ENCODE peak calls at places on chromosomes 11 and 22, in ten cellular contexts. R is Panc1; Z is CD8-positive, alpha-beta memory T cell; T is cardiac muscle cell; E is pancreas; N is suprapubic skin; B is effector memory CD4-positive, alpha-beta T cell; M is neural progenitor cell; K is colonic mucosa; G is psoas muscle. O is an unnamed sample.

GRCh38 chr11:66857927-66858185 is 992 bp downstream of the LRFN4 start:
- DNase-seq in R (no peak), Z (no peak), T (no peak), E (no peak), N (peak; percentile 68), B (no peak), M (no peak), K (no peak), G (no peak), O (no peak)

GRCh38 chr11:86116386-86116726 is 47.5 kb upstream of the PICALM start:
- DNase-seq in R (no peak), Z (peak; percentile 62), T (no peak), E (no peak), N (no peak), B (peak; percentile 10), M (no peak), K (no peak), G (no peak), O (no peak)

GRCh38 chr22:47163876-47164513 is 401.5 kb downstream of the TBC1D22A start:
- DNase-seq in R (no peak), Z (no peak), T (no peak), E (peak; percentile 12), N (peak; percentile 66), B (no peak), M (no peak), K (no peak), G (no peak), O (no peak)

GRCh38 chr22:49789289-49790141 is 38.2 kb downstream of the BRD1 start:
- DNase-seq in R (no peak), Z (no peak), T (no peak), E (no peak), N (no peak), B (no peak), M (no peak), K (peak; percentile 32), G (peak; percentile 75), O (no peak)

GRCh38 chr22:26362471-26362870 is 66.6 kb upstream of the ASPHD2 start:
- DNase-seq in R (no peak), Z (no peak), T (no peak), E (no peak), N (no peak), B (no peak), M (no peak), K (no peak), G (no peak), O (no peak)

GRCh38 chr11:61126266-61126665 is 24.0 kb downstream of the CD5 start:
- DNase-seq in R (no peak), Z (peak; percentile 40), T (peak; percentile 26), E (no peak), N (no peak), B (no peak), M (peak; percentile 56), K (no peak), G (peak; percentile 46), O (no peak)

GRCh38 chr11:96075532-96075959 is 151.6 kb upstream of the MTMR2 start:
- DNase-seq in R (no peak), Z (no peak), T (no peak), E (no peak), N (no peak), B (no peak), M (no peak), K (no peak), G (no peak), O (no peak)

GRCh38 chr11:7563269-7563668 is 49.5 kb downstream of the PPFIBP2 start:
- DNase-seq in R (no peak), Z (no peak), T (no peak), E (no peak), N (no peak), B (no peak), M (no peak), K (no peak), G (no peak), O (no peak)

GRCh38 chr22:42068351-42068730 is 2.3 kb downstream of the NAGA start:
- DNase-seq in R (no peak), Z (no peak), T (no peak), E (peak; percentile 5), N (no peak), B (no peak), M (no peak), K (peak; percentile 15), G (no peak), O (no peak)

GRCh38 chr11:71930556-71931244 is 1.9 kb downstream of the RNF121 start:
- DNase-seq in R (no peak), Z (no peak), T (no peak), E (no peak), N (no peak), B (no peak), M (no peak), K (no peak), G (no peak), O (no peak)

GRCh38 chr11:65710424-65710823 is 1.6 kb upstream of the KAT5 start:
- DNase-seq in R (no peak), Z (no peak), T (no peak), E (no peak), N (no peak), B (no peak), M (no peak), K (no peak), G (no peak), O (no peak)
- H3K4me3 ChIP-seq in R (peak overlapping the region; percentile 84), Z (no peak overlapping the region), T (no peak overlapping the region), E (no peak overlapping the region), N (no peak overlapping the region), B (no peak overlapping the region), M (no peak overlapping the region), K (no peak overlapping the region), G (no peak overlapping the region), O (no peak overlapping the region)

DNA sequence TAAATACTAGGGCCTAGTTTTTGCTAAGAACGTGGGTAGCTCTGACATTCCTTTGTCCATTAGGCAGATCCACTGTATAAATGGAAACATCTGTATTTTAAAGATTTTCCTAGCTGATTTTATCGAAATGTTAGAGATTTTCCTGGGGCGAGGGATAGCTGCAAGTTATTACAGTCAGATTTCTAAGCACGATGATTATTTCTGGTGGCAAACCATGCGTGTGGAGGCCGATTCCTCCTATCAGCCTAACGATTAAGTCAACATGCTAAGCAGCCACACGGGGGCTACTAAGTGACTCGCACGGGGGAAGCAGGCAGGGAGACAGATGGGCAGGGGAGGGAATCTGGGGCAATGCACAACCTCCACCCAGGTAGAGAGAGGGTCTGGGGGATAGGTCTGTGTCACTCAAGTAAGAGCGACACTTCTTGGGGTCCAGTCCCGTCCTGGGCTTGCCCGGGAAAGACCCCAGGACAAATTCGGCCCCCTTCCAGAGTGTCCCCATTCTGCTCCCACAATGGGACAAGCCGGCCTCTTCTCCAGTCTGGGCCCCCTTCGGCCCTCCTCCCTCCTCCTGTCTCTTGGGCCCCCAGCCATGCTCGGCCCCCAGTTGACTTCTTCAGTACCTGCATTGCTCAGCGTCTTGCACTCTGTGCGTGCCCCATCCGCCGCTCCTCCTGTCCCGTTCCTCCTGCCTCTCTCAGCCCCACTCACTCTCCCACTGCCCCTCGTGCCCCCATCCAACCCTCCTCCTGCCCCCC is 571 bp downstream of the C11orf24 start:
- DNase-seq in R (peak; percentile 18), Z (peak; percentile 74), T (peak; percentile 80), E (peak; percentile 56), N (peak; percentile 78), B (peak; percentile 34), M (peak; percentile 89), K (peak; percentile 62), G (peak; percentile 61), O (no peak)
- H3K4me1 ChIP-seq in R (peaks cover 15% of the 10 kb centered on the region), Z (peaks cover 21% of the 10 kb centered on the region), T (peaks cover 6% of the 10 kb centered on the region), E (peaks cover 8% of the 10 kb centered on the region), N (peaks cover 40% of the 10 kb centered on the region), B (peaks cover 4% of the 10 kb centered on the region), M (peaks cover 5% of the 10 kb centered on the region), K (peaks cover 8% of the 10 kb centered on the region), G (peaks cover 25% of the 10 kb centered on the region), O (no peaks in the 10 kb centered on the region)

DNA sequence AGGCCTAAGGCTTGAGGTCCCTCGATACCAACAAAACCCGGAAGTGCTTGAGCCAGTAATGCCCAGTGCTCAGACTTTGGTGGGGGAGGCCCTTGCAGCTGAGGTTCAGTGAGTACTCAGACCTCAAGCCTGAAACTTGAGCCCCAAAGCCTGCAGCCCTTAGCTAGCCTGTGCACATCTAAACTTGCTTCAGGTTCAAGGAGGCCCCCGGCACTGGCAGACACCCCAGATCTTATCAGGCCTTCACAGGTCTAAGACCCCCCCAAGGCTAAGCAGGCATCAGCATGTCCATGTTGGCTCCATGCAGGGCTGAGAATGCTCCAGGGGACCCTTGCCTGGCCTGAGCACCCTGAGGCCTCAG is 993 bp upstream of the CASTOR1 start:
- DNase-seq in R (no peak), Z (no peak), T (no peak), E (no peak), N (no peak), B (no peak), M (no peak), K (no peak), G (no peak), O (no peak)
- H3K4me3 ChIP-seq in R (peak overlapping the region; percentile 48), Z (peak overlapping the region; percentile 70), T (no peak overlapping the region), E (no peak overlapping the region), N (peak overlapping the region; percentile 88), B (peak overlapping the region; percentile 67), M (peak overlapping the region; percentile 81), K (peak overlapping the region; percentile 91), G (no peak overlapping the region), O (no peak overlapping the region)

DNA sequence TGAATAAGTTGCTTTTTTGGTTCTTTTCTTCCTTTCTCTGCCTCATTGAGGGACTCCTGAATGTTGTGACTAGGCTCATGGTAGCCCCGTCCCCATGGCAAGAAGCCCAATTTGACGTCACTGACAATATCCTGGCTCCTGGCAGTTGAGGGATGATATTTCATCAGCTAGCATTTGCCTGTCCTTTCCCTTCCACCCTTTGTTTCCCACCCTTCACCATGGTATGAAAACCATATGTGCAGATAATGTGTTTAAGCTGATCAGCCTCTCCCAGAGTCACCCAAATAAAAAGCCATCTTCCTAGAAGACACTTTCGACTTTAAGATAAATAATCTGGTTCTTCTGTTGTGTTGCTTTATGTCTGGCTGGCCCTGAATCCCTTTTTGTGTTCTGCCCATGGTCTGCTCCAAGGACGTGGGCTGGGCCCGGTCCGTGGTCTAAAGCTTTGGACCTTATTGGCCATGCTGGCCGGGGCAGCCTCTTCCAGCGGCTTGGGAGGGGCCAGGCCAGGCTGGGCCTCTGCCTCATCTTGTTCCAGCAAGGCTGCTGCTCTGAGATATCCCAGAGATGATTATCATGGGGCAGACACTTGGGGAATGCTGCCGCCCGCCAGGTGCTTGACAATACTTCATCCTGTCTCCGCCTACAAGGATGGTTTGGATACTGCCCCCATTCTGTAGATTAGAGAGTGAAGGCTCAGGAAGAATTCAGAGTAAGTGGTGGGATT is 5.1 kb downstream of the TSPAN18 start:
- DNase-seq in R (no peak), Z (no peak), T (no peak), E (no peak), N (no peak), B (no peak), M (no peak), K (no peak), G (no peak), O (no peak)
- H3K4me1 ChIP-seq in R (peaks cover 9% of the 10 kb centered on the region), Z (peaks cover 28% of the 10 kb centered on the region), T (peaks cover 55% of the 10 kb centered on the region), E (peaks cover 4% of the 10 kb centered on the region), N (peaks cover 39% of the 10 kb centered on the region), B (peaks cover 22% of the 10 kb centered on the region), M (peaks cover 53% of the 10 kb centered on the region), K (no peaks in the 10 kb centered on the region), G (no peaks in the 10 kb centered on the region), O (peaks cover 16% of the 10 kb centered on the region)

O was measured in iPS DF 6.9.